ENCODE peak calls at places on chromosomes 5 and 9, in eight cellular contexts. R is effector memory CD4-positive, alpha-beta T cell; F is heart right ventricle; N is ovary; E is CD8-positive, alpha-beta T cell; J is uterus; L is psoas muscle; A is WERI-Rb-1. W is an unnamed sample.

GRCh38 chr5:122312670-122312988 is 592 bp downstream of the SNCAIP start:
- DNase-seq in R (no peak), F (no peak), N (peak), E (no peak), J (peak), L (no peak), A (peak), W (no peak)

GRCh38 chr5:1011226-1011631 is 2.6 kb downstream of the NKD2 start:
- DNase-seq in R (no peak), F (peak), N (no peak), E (peak), J (no peak), L (peak), A (peak), W (no peak)

GRCh38 chr5:157747766-157748700 is 4.5 kb downstream of the LSM11 start:
- DNase-seq in R (no peak), F (no peak), N (no peak), E (no peak), J (no peak), L (no peak), A (no peak), W (no peak)

GRCh38 chr9:130662927-130663257 is 1.5 kb upstream of the PRDM12 start:
- DNase-seq in R (no peak), F (no peak), N (no peak), E (no peak), J (no peak), L (no peak), A (no peak), W (no peak)

GRCh38 chr5:157271740-157272271 is 5.9 kb downstream of the CYFIP2 start:
- DNase-seq in R (peak), F (no peak), N (no peak), E (peak), J (no peak), L (no peak), A (no peak), W (no peak)

GRCh38 chr5:124661317-124662141 is 84.9 kb downstream of the ZNF608 start:
- DNase-seq in R (no peak), F (no peak), N (peak), E (no peak), J (no peak), L (no peak), A (peak), W (no peak)

GRCh38 chr9:119961774-119962408 is 592.7 kb upstream of the BRINP1 start:
- DNase-seq in R (no peak), F (peak), N (no peak), E (no peak), J (no peak), L (peak), A (peak), W (no peak)

GRCh38 chr5:143913008-143913752 is 101.2 kb downstream of the HMHB1 start:
- DNase-seq in R (no peak), F (no peak), N (no peak), E (no peak), J (no peak), L (no peak), A (no peak), W (peak)

GRCh38 chr5:4905674-4906528 is 234.2 kb upstream of the ADAMTS16 start:
- DNase-seq in R (no peak), F (peak), N (peak), E (no peak), J (peak), L (peak), A (no peak), W (no peak)

GRCh38 chr5:129361441-129362025 is 98.6 kb upstream of the ADAMTS19 start:
- DNase-seq in R (no peak), F (no peak), N (no peak), E (no peak), J (no peak), L (no peak), A (no peak), W (no peak)

GRCh38 chr9:17627641-17628040 is 48.8 kb downstream of the SH3GL2 start:
- DNase-seq in R (no peak), F (no peak), N (no peak), E (no peak), J (no peak), L (no peak), A (peak), W (no peak)

GRCh38 chr9:127388037-127388855 is 8.7 kb upstream of the SLC2A8 start:
- DNase-seq in R (peak), F (no peak), N (no peak), E (peak), J (peak), L (no peak), A (no peak), W (peak)

GRCh38 chr9:24844217-24844616 is 298.5 kb upstream of the IZUMO3 start:
- DNase-seq in R (no peak), F (no peak), N (no peak), E (no peak), J (no peak), L (no peak), A (no peak), W (no peak)

GRCh38 chr5:17339841-17340240 is 122.4 kb downstream of the BASP1 start:
- DNase-seq in R (no peak), F (no peak), N (no peak), E (no peak), J (no peak), L (no peak), A (no peak), W (no peak)

GRCh38 chr9:88732128-88732527 is 197.2 kb downstream of the NXNL2 start:
- DNase-seq in R (no peak), F (no peak), N (no peak), E (no peak), J (no peak), L (no peak), A (no peak), W (no peak)

GRCh38 chr9:99173570-99174504 is 47.9 kb downstream of the ALG2 start:
- DNase-seq in R (no peak), F (no peak), N (no peak), E (no peak), J (no peak), L (no peak), A (no peak), W (no peak)

GRCh38 chr9:5072871-5073270 is 87.8 kb downstream of the JAK2 start:
- DNase-seq in R (no peak), F (peak), N (no peak), E (no peak), J (no peak), L (no peak), A (no peak), W (no peak)

GRCh38 chr9:2764371-2764770 is 47.1 kb downstream of the KCNV2 start:
- DNase-seq in R (no peak), F (no peak), N (no peak), E (no peak), J (no peak), L (no peak), A (no peak), W (no peak)

GRCh38 chr5:119275146-119275872 is 80.5 kb upstream of the TNFAIP8 start:
- DNase-seq in R (no peak), F (no peak), N (no peak), E (no peak), J (no peak), L (no peak), A (no peak), W (peak)

GRCh38 chr5:107864793-107865192 is 194.1 kb upstream of the EFNA5 start:
- DNase-seq in R (no peak), F (no peak), N (no peak), E (no peak), J (no peak), L (no peak), A (no peak), W (no peak)

GRCh38 chr5:179795863-179796833 is 2.4 kb downstream of the LTC4S start:
- DNase-seq in R (peak), F (peak), N (peak), E (peak), J (peak), L (peak), A (peak), W (no peak)

GRCh38 chr5:57176350-57176857 is 2.5 kb downstream of the GPBP1 start:
- DNase-seq in R (no peak), F (no peak), N (no peak), E (no peak), J (no peak), L (no peak), A (no peak), W (no peak)

DNA sequence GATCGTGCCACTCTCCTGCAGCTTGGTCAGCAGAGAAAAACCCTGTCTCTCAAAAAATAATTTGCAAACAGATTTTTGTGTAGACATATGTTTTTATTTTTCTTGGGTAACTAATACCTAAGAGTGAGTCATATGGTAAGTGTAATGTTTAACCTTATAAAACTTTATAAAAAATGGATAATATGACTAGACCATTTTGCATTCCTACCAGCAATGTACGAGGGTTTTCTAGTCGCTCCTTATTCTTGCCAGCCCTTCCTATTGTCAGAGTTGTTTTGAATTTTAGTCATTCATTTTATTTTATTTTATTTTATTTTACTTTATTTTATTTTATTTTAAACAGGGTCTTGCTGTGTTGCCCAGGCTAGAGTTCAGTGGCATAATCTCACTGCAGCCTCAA is 37.8 kb downstream of the RABGAP1 start:
- DNase-seq in R (no peak), F (no peak), N (no peak), E (no peak), J (no peak), L (no peak), A (no peak), W (no peak)
- H3K27ac ChIP-seq in R (no peak), F (no peak), N (no peak), E (no peak), J (no peak), L (no peak), A (no peak), W (no peak)

GRCh38 chr5:134371834-134372340 is 518 bp downstream of the UBE2B start:
- DNase-seq in R (peak), F (peak), N (peak), E (peak), J (no peak), L (peak), A (peak), W (no peak)

GRCh38 chr5:134365604-134366003 is 1.4 kb downstream of the CDKL3 start:
- DNase-seq in R (no peak), F (no peak), N (no peak), E (no peak), J (no peak), L (no peak), A (no peak), W (no peak)

GRCh38 chr5:134370871-134371833 is at the start of gene UBE2B:
- DNase-seq in R (peak), F (peak), N (peak), E (peak), J (peak), L (peak), A (peak), W (peak)

GRCh38 chr5:134374234-134374633 is 2.9 kb downstream of the UBE2B start:
- DNase-seq in R (no peak), F (no peak), N (no peak), E (no peak), J (no peak), L (no peak), A (no peak), W (no peak)

GRCh38 chr5:134370306-134370870 is 981 bp upstream of the UBE2B start:
- DNase-seq in R (no peak), F (no peak), N (no peak), E (peak), J (no peak), L (no peak), A (no peak), W (no peak)
- H3K27ac ChIP-seq in R (peak), F (peak), N (peak), E (peak), J (peak), L (peak), A (peak), W (peak)

DNA sequence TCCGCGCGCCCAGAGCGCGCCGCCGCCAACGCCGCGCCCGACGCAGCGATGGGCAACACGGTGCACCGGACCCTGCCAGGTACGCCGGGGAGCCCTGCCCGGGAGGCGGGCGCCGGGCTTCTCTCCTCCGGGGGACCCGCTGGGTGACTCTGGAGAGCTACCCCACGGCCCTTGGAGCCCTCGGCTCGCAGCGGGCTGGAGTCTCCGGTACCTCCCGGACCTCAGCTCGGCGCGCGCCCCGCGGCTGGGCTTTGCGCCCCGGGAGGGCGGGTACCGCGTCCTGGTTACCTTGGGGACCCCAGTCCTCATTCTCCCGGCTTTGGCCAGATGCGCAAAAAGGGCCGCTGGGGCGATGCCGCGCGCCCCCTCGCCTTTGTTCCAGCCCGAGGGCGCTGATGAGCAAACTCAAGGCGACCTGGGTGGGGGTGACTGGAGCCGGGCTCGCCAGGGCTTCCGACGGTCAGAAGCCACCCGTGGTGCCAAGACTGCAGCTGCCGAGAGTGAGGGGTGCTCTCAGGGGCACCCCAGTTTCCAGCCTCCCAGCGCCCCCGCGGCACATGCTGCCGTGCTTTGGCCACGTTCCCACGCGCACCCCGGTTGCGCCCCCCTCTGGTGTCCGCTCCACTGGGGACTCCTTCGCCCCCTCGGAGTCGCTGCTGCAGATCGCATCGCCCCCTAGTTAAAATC is 439 bp downstream of the NEURL1B start:
- DNase-seq in R (no peak), F (peak), N (peak), E (no peak), J (peak), L (peak), A (peak), W (no peak)
- H3K27ac ChIP-seq in R (no peak), F (peak), N (peak), E (no peak), J (peak), L (peak), A (peak), W (no peak)

GRCh38 chr9:134383148-134383547 is 56.9 kb downstream of the RXRA start:
- DNase-seq in R (no peak), F (no peak), N (no peak), E (no peak), J (no peak), L (no peak), A (no peak), W (no peak)

GRCh38 chr9:134385873-134386370 is 59.7 kb downstream of the RXRA start:
- DNase-seq in R (no peak), F (no peak), N (no peak), E (no peak), J (no peak), L (no peak), A (no peak), W (no peak)

GRCh38 chr9:134382733-134383132 is 56.5 kb downstream of the RXRA start:
- DNase-seq in R (no peak), F (no peak), N (no peak), E (no peak), J (no peak), L (no peak), A (no peak), W (no peak)

GRCh38 chr9:134386951-134387831 is 60.9 kb downstream of the RXRA start:
- DNase-seq in R (no peak), F (no peak), N (peak), E (no peak), J (no peak), L (no peak), A (no peak), W (no peak)

GRCh38 chr9:134384811-134385479 is 58.7 kb downstream of the RXRA start:
- DNase-seq in R (no peak), F (no peak), N (no peak), E (no peak), J (no peak), L (no peak), A (no peak), W (no peak)
- H3K27ac ChIP-seq in R (no peak), F (peak), N (no peak), E (no peak), J (no peak), L (peak), A (no peak), W (peak)

GRCh38 chr9:136784997-136785361 is 6.2 kb upstream of the TMEM141 start:
- DNase-seq in R (no peak), F (no peak), N (no peak), E (no peak), J (no peak), L (no peak), A (no peak), W (no peak)
- H3K27ac ChIP-seq in R (no peak), F (no peak), N (no peak), E (no peak), J (no peak), L (no peak), A (no peak), W (no peak)

DNA sequence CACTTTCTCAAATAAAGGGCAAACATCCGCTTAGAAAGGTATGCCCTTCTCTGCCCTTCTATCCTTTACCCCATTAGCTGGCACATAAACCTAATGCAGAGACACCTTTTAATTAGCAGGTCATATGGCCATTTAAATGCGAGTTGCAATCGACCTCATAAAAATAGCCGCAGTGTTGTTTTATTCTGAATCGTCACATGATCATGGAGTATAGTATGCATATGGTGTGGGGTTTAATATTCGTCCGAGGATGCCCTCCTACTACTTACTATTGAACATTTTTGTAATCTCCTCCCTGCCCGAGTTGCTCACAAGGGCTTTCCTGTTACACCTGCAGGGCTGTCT is 72.0 kb downstream of the PIK3R1 start:
- DNase-seq in R (no peak), F (no peak), N (no peak), E (no peak), J (no peak), L (no peak), A (no peak), W (no peak)
- H3K27ac ChIP-seq in R (peak), F (peak), N (peak), E (peak), J (peak), L (peak), A (no peak), W (peak)

DNA sequence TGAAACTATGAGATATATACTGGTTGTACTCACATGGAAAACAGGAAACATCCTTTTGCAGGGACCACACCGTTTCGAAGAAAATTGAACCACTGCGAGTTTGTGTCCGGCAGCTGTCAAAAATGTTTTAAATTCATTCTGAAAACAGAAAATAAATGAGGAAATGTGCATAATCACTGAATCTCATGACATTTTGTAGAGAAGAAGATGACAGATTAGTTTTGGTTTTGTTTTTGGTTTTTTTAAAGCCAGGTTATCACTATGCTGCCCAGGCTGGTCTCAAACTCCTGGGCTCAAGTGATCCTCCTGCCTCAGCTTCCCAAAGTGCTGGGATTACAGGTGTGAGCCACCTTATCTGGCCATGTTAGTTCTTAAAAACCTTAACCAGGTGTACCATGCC is 3.5 kb downstream of the TXNDC8 start:
- DNase-seq in R (no peak), F (no peak), N (no peak), E (no peak), J (no peak), L (no peak), A (no peak), W (no peak)
- H3K27ac ChIP-seq in R (no peak), F (no peak), N (no peak), E (no peak), J (no peak), L (no peak), A (no peak), W (no peak)